ENCODE peak calls at places on chromosomes 5 and 9, in four cellular contexts. M, J, F and L are unnamed samples.
A peak's percentile ranks its signal among the peaks of the same experiment; 100 is the strongest.

GRCh38 chr5:1652873-1653707 is 129.3 kb upstream of the LPCAT1 start:
- DNase-seq in M (no peak), J (no peak), F (no peak), L (peak; percentile 84)

GRCh38 chr5:36060516-36060885 is 6.2 kb downstream of the UGT3A2 start:
- DNase-seq in M (no peak), J (no peak), F (no peak), L (no peak)

GRCh38 chr9:101365181-101365580 is 19.6 kb downstream of the BAAT start:
- DNase-seq in M (no peak), J (no peak), F (no peak), L (no peak)

GRCh38 chr5:57676228-57677098 is 193.9 kb upstream of the ACTBL2 start:
- DNase-seq in M (no peak), J (no peak), F (no peak), L (no peak)

GRCh38 chr5:96203761-96204160 is 229.3 kb downstream of the PCSK1 start:
- DNase-seq in M (no peak), J (no peak), F (no peak), L (no peak)

GRCh38 chr9:79656127-79656526 is 84.4 kb downstream of the TLE4 start:
- DNase-seq in M (no peak), J (no peak), F (no peak), L (no peak)

GRCh38 chr5:181189962-181190710 is 14.9 kb downstream of the TRIM7 start:
- DNase-seq in M (peak; percentile 87), J (no peak), F (no peak), L (peak; percentile 91)

GRCh38 chr5:53422539-53422938 is 57.9 kb upstream of the FST start:
- DNase-seq in M (no peak), J (no peak), F (no peak), L (no peak)

GRCh38 chr9:109258619-109259321 is 62.1 kb downstream of the EPB41L4B start:
- DNase-seq in M (no peak), J (no peak), F (no peak), L (no peak)

GRCh38 chr5:135645781-135646180 is 67.0 kb upstream of the CXCL14 start:
- DNase-seq in M (no peak), J (no peak), F (no peak), L (no peak)

GRCh38 chr5:95728494-95729114 is 2.5 kb upstream of the RHOBTB3 start:
- DNase-seq in M (no peak), J (no peak), F (no peak), L (no peak)

GRCh38 chr5:176653401-176653800 is 6.1 kb downstream of the TSPAN17 start:
- DNase-seq in M (no peak), J (no peak), F (no peak), L (no peak)

GRCh38 chr9:105093685-105094084 is 150.8 kb upstream of the SLC44A1 start:
- DNase-seq in M (no peak), J (no peak), F (no peak), L (no peak)

GRCh38 chr9:27311184-27311583 is 14.2 kb upstream of the EQTN start:
- DNase-seq in M (no peak), J (no peak), F (no peak), L (no peak)

GRCh38 chr5:6317133-6317532 is 61.2 kb downstream of the MED10 start:
- DNase-seq in M (no peak), J (no peak), F (no peak), L (no peak)

GRCh38 chr9:110802416-110803035 is 133.9 kb downstream of the MUSK start:
- DNase-seq in M (no peak), J (no peak), F (no peak), L (no peak)

GRCh38 chr5:122586351-122586750 is 188.5 kb upstream of the SNX2 start:
- DNase-seq in M (no peak), J (no peak), F (no peak), L (no peak)

GRCh38 chr5:1137567-1138444 is 25.9 kb upstream of the SLC12A7 start:
- DNase-seq in M (no peak), J (no peak), F (no peak), L (peak; percentile 52)

GRCh38 chr5:133825631-133826289 is 142.7 kb downstream of the C5orf15 start:
- DNase-seq in M (peak; percentile 78), J (no peak), F (no peak), L (no peak)

GRCh38 chr9:91536211-91536691 is 112.6 kb upstream of the NFIL3 start:
- DNase-seq in M (no peak), J (no peak), F (no peak), L (no peak)

GRCh38 chr5:135827965-135828792 is 6.3 kb upstream of the SLC25A48 start:
- DNase-seq in M (no peak), J (no peak), F (no peak), L (no peak)

GRCh38 chr9:136197372-136197875 is 7.5 kb downstream of the LHX3 start:
- DNase-seq in M (no peak), J (no peak), F (no peak), L (no peak)

GRCh38 chr5:39361306-39361705 is 3.0 kb downstream of the C9 start:
- DNase-seq in M (no peak), J (no peak), F (no peak), L (no peak)

GRCh38 chr5:120516799-120517198 is 52.7 kb downstream of the PRR16 start:
- DNase-seq in M (no peak), J (no peak), F (no peak), L (no peak)

GRCh38 chr5:181133610-181134231 is 2.8 kb upstream of the OR2V1 start:
- DNase-seq in M (peak; percentile 84), J (peak; percentile 20), F (peak; percentile 65), L (peak; percentile 45)

GRCh38 chr9:108924436-108924835 is 9.5 kb downstream of the ELP1 start:
- DNase-seq in M (no peak), J (no peak), F (no peak), L (no peak)

GRCh38 chr5:64437496-64437895 is 68.3 kb upstream of the RGS7BP start:
- DNase-seq in M (no peak), J (no peak), F (no peak), L (no peak)

GRCh38 chr5:157558089-157558595 is 17.4 kb downstream of the ADAM19 start:
- DNase-seq in M (no peak), J (no peak), F (no peak), L (no peak)

GRCh38 chr9:107674937-107675277 is 185.3 kb upstream of the KLF4 start:
- DNase-seq in M (no peak), J (no peak), F (no peak), L (peak; percentile 62)

GRCh38 chr5:93800988-93801811 is 59.8 kb upstream of the POU5F2 start:
- DNase-seq in M (no peak), J (no peak), F (peak; percentile 54), L (no peak)

GRCh38 chr9:16258708-16259107 is 611.8 kb downstream of the BNC2 start:
- DNase-seq in M (no peak), J (no peak), F (no peak), L (no peak)

GRCh38 chr5:132822650-132823480 is 7.6 kb downstream of the SHROOM1 start:
- DNase-seq in M (no peak), J (peak; percentile 15), F (no peak), L (no peak)

GRCh38 chr5:168658394-168658793 is 79.2 kb upstream of the PANK3 start:
- DNase-seq in M (no peak), J (no peak), F (no peak), L (no peak)

GRCh38 chr5:124700930-124701458 is 45.4 kb downstream of the ZNF608 start:
- DNase-seq in M (no peak), J (no peak), F (no peak), L (no peak)

GRCh38 chr9:87379300-87379699 is 118.4 kb upstream of the DAPK1 start:
- DNase-seq in M (no peak), J (no peak), F (no peak), L (no peak)

GRCh38 chr9:19985081-19985480 is 196.2 kb upstream of the SLC24A2 start:
- DNase-seq in M (no peak), J (no peak), F (no peak), L (no peak)

GRCh38 chr5:112709416-112709815 is 28.3 kb upstream of the APC start:
- DNase-seq in M (no peak), J (no peak), F (no peak), L (no peak)

GRCh38 chr5:173785866-173786265 is 102.3 kb upstream of the CPEB4 start:
- DNase-seq in M (no peak), J (no peak), F (no peak), L (no peak)

GRCh38 chr5:102971693-102972293 is 148.1 kb downstream of the GIN1 start:
- DNase-seq in M (no peak), J (no peak), F (no peak), L (no peak)

GRCh38 chr5:160169326-160169725 is 50.1 kb upstream of the PWWP2A start:
- DNase-seq in M (no peak), J (peak; percentile 27), F (no peak), L (no peak)
- TF ChIP-seq POLR2A in M (no peak), J (no peak), F (no peak), L (no peak)

GRCh38 chr9:21084242-21084850 is 6.6 kb upstream of the IFNB1 start:
- DNase-seq in M (no peak), J (no peak), F (no peak), L (no peak)

GRCh38 chr9:21081451-21081850 is 3.7 kb upstream of the IFNB1 start:
- DNase-seq in M (no peak), J (no peak), F (no peak), L (no peak)

GRCh38 chr9:21080793-21081192 is 3.1 kb upstream of the IFNB1 start:
- DNase-seq in M (no peak), J (no peak), F (no peak), L (no peak)

GRCh38 chr9:21081999-21082398 is 4.3 kb upstream of the IFNB1 start:
- DNase-seq in M (no peak), J (no peak), F (no peak), L (no peak)

DNA sequence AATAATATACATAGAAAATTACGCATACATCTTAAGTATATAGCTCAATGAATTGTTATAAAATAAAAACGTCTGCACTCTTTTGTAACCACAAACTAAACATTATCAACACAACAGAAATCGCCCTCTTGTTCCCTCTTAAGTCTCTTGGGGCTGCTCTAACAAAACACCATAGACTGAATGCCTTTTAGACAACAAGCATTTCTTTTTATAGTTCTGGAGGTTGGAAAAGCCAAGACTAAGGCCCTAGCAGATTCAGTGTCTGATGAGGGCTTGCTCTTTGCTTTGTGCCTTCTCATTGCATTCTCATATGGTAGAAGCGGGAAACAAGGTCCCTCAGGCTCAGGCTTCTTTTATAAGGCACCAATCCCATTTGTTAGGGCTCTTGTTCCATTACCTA is 4.9 kb upstream of the IFNB1 start:
- DNase-seq in M (no peak), J (no peak), F (no peak), L (no peak)
- H3K4me3 ChIP-seq in M (no peak overlapping the region), J (no peak overlapping the region), F (no peak overlapping the region), L (no peak overlapping the region)

GRCh38 chr9:121331549-121331948 is 38.5 kb downstream of the STOM start:
- DNase-seq in M (no peak), J (no peak), F (no peak), L (no peak)

GRCh38 chr9:121336705-121337104 is 33.3 kb downstream of the STOM start:
- DNase-seq in M (no peak), J (no peak), F (no peak), L (no peak)

GRCh38 chr9:121328876-121329681 is 41.0 kb downstream of the STOM start:
- DNase-seq in M (no peak), J (no peak), F (no peak), L (peak; percentile 14)

GRCh38 chr9:121331992-121332685 is 37.9 kb downstream of the STOM start:
- DNase-seq in M (no peak), J (no peak), F (no peak), L (peak; percentile 16)

GRCh38 chr9:121333950-121334773 is 35.9 kb downstream of the STOM start:
- DNase-seq in M (no peak), J (no peak), F (no peak), L (no peak)
- TF ChIP-seq POLR2A in M (no peak), J (no peak), F (no peak), L (no peak)

GRCh38 chr5:75519761-75520160 is 8.1 kb downstream of the POLK start:
- DNase-seq in M (no peak), J (no peak), F (no peak), L (no peak)
- H3K4me3 ChIP-seq in M (no peak overlapping the region), J (no peak overlapping the region), F (no peak overlapping the region), L (no peak overlapping the region)